ENCODE peak calls at places on chromosomes 5 and 9, in four cellular contexts. K is thyroid gland, G is sigmoid colon, H is breast epithelium. B is an unnamed sample.

GRCh38 chr9:98854206-98854756 is 46.8 kb downstream of the GALNT12 start:
- DNase-seq in K (no peak), H (no peak), G (no peak), B (no peak)

GRCh38 chr5:137221914-137222313 is 277.2 kb downstream of the SPOCK1 start:
- DNase-seq in G (no peak), K (no peak), H (no peak), B (no peak)

GRCh38 chr5:77312411-77312810 is 101.9 kb downstream of the PDE8B start:
- DNase-seq in H (no peak), G (no peak), K (no peak), B (no peak)

GRCh38 chr9:97534185-97534584 is 32.7 kb downstream of the TMOD1 start:
- DNase-seq in H (no peak), K (no peak), G (peak), B (no peak)

GRCh38 chr9:110875275-110875674 is 163.0 kb downstream of the LPAR1 start:
- DNase-seq in H (no peak), G (peak), K (peak), B (peak)

GRCh38 chr9:16029056-16029615 is 476.3 kb downstream of the CCDC171 start:
- DNase-seq in K (no peak), G (no peak), H (no peak), B (no peak)

GRCh38 chr9:81557452-81557956 is 131.8 kb downstream of the TLE1 start:
- DNase-seq in H (no peak), G (no peak), K (no peak), B (no peak)

GRCh38 chr5:81195334-81195929 is 37.7 kb upstream of the CKMT2 start:
- DNase-seq in H (no peak), G (no peak), K (no peak), B (no peak)

GRCh38 chr9:126151671-126152050 is 175.0 kb upstream of the MVB12B start:
- DNase-seq in G (no peak), H (no peak), K (no peak), B (peak)

GRCh38 chr9:13939129-13939528 is 374.8 kb downstream of the NFIB start:
- DNase-seq in H (no peak), K (no peak), G (no peak), B (no peak)

GRCh38 chr9:11038956-11039355 is 426.2 kb upstream of the PTPRD start:
- DNase-seq in H (no peak), G (no peak), K (no peak), B (no peak)

GRCh38 chr5:11452854-11453253 is 451.4 kb downstream of the CTNND2 start:
- DNase-seq in G (no peak), H (no peak), K (no peak), B (no peak)

GRCh38 chr5:180137401-180138213 is 66.0 kb upstream of the RNF130 start:
- DNase-seq in K (no peak), G (peak), H (no peak), B (no peak)

DNA sequence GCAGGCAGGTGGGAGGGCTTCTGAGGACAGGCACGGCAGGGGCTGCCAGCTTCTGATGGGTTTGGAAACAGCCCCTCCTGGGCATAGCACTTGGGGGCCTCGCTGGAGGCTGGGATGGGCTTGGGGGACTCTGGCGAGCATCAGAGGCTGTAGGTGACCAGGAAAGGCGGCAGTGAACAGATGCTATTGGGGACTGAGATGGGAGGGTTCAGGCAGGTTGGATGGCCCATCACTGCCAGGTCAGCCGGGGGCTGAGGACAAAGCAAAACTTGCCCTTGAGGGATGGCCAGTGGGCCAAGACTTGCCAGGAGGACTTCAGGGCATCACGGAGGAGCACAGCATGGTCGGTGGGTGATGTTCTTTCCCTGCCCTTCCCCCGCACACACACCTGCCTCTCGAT is 6.7 kb downstream of the AIF1L start:
- DNase-seq in K (no peak), H (no peak), G (no peak), B (no peak)
- H3K27ac ChIP-seq in K (peak), H (peak), G (peak), B (no peak)

GRCh38 chr5:15500326-15500958 is 462 bp downstream of the FBXL7 start:
- DNase-seq in G (peak), H (no peak), K (peak), B (no peak)

GRCh38 chr5:15501057-15501791 is 1.2 kb downstream of the FBXL7 start:
- DNase-seq in K (no peak), G (peak), H (no peak), B (no peak)

GRCh38 chr5:15502208-15502607 is 2.2 kb downstream of the FBXL7 start:
- DNase-seq in G (no peak), K (no peak), H (no peak), B (no peak)

GRCh38 chr5:15496886-15497285 is 3.1 kb upstream of the FBXL7 start:
- DNase-seq in K (no peak), G (no peak), H (no peak), B (no peak)

DNA sequence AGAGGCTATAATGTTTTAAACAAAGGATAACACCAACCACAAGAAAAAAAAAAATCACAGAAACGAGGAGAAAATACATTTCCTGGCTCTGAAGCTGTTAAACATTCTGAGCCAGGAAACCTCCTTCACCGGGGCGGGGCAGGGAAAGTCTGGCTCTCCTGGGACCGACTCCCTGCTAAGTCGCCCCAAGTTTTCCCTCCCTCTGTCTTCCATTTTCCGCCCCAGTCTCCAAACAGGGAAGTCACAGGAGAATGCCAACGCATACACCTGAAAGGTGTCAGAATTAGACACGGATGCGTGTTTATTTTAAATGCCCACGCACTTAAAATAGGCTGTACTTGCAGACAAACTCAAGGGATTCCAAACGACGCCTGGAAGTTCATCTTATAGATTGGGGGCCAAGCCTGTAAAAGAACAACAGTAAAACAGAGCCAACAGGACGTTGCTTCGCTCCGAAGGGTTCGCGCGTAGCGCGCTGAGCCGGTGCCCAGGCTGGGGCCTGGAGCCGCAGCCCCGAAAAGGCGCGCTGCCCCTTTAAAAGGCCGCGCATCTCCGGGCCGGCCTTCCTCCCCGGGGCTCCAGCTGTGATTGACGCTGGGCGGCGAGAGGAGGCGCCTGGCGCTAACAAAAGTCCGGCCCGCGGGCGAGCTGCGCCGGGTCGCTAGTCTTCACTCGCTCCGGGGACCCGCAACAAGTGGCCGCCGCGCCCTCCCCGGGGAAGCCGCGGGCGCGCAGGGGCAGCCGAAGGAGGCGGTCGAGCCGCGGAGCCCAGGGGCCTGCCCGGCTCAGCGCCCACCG is at the start of gene FBXL7:
- DNase-seq in H (no peak), K (peak), G (peak), B (peak)
- TF ChIP-seq POLR2A in H (no peak), K (peak), G (peak), B (peak)

GRCh38 chr9:87086111-87086510 is 138.8 kb upstream of the GAS1 start:
- DNase-seq in H (no peak), G (no peak), K (no peak), B (no peak)
- H3K27ac ChIP-seq in H (peak), G (no peak), K (no peak), B (no peak)

GRCh38 chr5:148967783-148968182 is 95.1 kb downstream of the SH3TC2 start:
- DNase-seq in G (peak), K (no peak), H (no peak), B (peak)
- TF ChIP-seq POLR2A in G (no peak), K (no peak), H (no peak), B (peak)

GRCh38 chr9:124281934-124282351 is 24.2 kb downstream of the NEK6 start:
- DNase-seq in K (no peak), G (no peak), H (no peak), B (no peak)
- H3K27ac ChIP-seq in K (peak), G (peak), H (peak), B (peak)

DNA sequence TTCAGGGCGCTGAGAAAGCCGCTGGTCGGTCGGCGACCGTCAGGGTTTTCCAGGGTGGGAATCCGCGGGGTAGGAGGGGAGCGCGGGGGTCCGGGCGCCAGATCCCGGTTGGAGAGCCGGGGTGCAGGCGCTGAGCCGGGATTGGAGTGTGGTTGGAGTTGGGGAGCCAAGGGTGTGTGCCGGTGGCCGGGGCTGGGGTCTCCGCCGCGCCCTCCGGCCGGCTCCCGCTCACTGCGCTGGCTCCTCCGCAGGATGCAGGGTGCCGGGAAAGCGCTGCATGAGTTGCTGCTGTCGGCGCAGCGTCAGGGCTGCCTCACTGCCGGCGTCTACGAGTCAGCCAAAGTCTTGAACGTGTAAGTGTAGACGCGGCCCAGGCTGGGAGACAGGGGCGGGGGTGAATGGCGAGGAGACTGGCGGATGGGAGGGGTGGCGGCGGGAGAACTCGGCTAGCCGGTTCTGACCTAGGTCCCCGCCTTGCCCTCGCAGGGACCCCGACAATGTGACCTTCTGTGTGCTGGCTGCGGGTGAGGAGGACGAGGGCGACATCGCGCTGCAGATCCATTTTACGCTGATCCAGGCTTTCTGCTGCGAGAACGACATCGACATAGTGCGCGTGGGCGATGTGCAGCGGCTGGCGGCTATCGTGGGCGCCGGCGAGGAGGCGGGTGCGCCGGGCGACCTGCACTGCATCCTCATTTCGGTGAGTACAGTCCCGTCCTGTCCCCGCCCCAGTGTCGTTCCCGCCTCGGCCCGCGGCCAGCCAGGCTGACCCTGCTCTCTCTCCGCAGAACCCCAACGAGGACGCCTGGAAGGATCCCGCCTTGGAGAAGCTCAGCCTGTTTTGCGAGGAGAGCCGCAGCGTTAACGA is 603 bp downstream of the GADD45G start:
- DNase-seq in K (peak), G (peak), H (peak), B (peak)
- TF ChIP-seq POLR2A in K (no peak), G (no peak), H (no peak), B (no peak)

GRCh38 chr9:113530942-113531341 is 67.4 kb downstream of the RGS3 start:
- DNase-seq in H (no peak), K (no peak), G (peak), B (no peak)
- H3K27ac ChIP-seq in H (no peak), K (peak), G (no peak), B (no peak)

GRCh38 chr9:128918921-128919320 is 1.9 kb upstream of the PHYHD1 start:
- DNase-seq in K (no peak), G (no peak), H (no peak), B (no peak)

GRCh38 chr9:128920381-128921058 is at the start of gene PHYHD1:
- DNase-seq in G (peak), K (peak), H (peak), B (peak)

GRCh38 chr9:128916745-128917144 is 4.0 kb upstream of the PHYHD1 start:
- DNase-seq in K (no peak), G (no peak), H (no peak), B (no peak)

GRCh38 chr9:128917151-128917849 is 3.5 kb upstream of the PHYHD1 start:
- DNase-seq in K (peak), G (peak), H (peak), B (peak)

GRCh38 chr9:128919409-128919808 is 1.4 kb upstream of the PHYHD1 start:
- DNase-seq in H (no peak), G (no peak), K (no peak), B (peak)
- TF ChIP-seq POLR2A in H (no peak), G (no peak), K (no peak), B (no peak)

GRCh38 chr9:134492281-134492691 is 149.3 kb upstream of the COL5A1 start:
- DNase-seq in H (no peak), G (peak), K (no peak), B (no peak)

GRCh38 chr9:134490446-134490845 is 151.2 kb upstream of the COL5A1 start:
- DNase-seq in G (peak), H (no peak), K (no peak), B (peak)

GRCh38 chr9:134492721-134493470 is 148.7 kb upstream of the COL5A1 start:
- DNase-seq in H (no peak), G (peak), K (no peak), B (no peak)

GRCh38 chr9:134491436-134491835 is 150.2 kb upstream of the COL5A1 start:
- DNase-seq in H (no peak), G (peak), K (no peak), B (no peak)

DNA sequence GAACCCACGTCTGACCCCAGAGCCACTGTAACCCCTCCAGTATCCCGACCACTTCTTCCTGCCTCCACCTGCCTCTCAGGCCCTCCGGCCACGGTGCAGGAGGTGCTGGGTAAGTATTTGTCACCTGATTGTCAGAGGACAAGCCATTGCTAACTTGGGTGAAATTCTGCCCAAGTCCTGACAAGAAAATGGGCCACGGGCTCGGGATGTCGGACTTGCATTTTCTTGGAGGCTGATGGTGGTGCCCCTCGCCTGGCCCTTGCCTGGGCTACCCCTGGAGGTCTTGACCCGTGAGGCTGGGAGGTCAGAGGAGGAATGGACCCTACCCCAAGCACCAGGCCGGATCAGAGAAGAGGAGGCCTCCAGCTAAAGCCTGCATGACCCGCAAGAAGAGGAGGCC is 149.7 kb upstream of the COL5A1 start:
- DNase-seq in H (no peak), G (peak), K (no peak), B (peak)
- H3K27ac ChIP-seq in H (peak), G (peak), K (no peak), B (no peak)

DNA sequence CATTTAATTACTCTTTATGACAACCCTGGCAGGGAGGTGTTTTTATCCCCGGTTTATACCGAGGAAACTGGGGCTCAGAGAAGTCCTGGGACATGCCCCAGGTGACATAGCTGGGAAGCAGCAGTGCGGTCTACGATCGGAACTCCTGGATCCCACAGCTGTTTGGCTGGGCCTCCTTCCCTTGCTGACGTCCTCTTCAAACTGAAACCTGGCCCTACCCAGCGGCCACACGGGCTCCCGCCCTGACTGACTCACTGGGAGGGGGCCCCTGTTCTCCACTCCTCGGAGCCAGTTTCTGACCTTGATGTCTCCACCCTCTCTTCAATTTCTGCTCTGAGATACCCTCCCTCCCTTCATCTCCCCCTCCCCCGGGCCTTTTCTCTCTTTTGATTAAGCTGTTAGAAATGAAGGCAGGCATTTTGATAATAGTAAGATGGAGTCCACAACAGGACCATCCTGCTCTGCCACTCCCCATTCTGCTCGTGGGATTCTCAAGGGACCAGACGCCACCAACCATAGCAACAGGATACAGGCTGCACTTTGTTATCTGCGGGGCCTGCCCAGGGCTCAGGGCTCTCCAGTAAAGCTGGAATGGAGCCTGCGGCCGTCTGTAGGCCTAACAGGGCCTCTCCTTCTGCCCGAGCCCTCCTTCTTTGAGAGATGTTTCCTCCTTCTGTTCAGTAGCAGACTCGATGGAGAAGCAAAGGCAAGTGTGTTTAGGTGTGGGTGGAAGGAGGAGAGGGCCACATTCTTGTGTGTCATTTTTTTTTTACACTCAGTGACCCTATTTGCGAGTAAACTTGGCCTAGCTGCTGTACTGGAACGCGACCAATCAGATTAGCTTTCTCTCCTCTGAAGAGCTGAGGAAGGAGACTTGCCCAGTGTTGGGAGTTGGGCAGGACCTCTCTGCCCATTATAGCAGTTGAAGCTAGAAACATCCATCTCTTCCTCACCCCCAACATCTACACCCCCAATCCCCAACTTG is 8.7 kb upstream of the EPB41L4B start:
- DNase-seq in K (peak), G (peak), H (peak), B (no peak)
- TF ChIP-seq POLR2A in K (peak), G (no peak), H (no peak), B (no peak)

B was measured in right lobe of liver.